ENCODE peak calls at places on chromosome 19, in seven cellular contexts. V, Q, C, L, I, O and H are unnamed samples.

GRCh38 chr19:46634656-46635218 is 1.3 kb downstream of the GNG8 start:
- DNase-seq in O (no peak), V (no peak), Q (peak), L (no peak), C (no peak), I (no peak), H (no peak)

GRCh38 chr19:58557253-58558065 is 952 bp downstream of the UBE2M start:
- DNase-seq in C (no peak), L (no peak), V (no peak), I (no peak), O (no peak), Q (no peak), H (no peak)

GRCh38 chr19:38417544-38418506 is 8.2 kb downstream of the RASGRP4 start:
- DNase-seq in C (no peak), Q (peak), I (peak), O (no peak), V (no peak), L (peak), H (peak)

GRCh38 chr19:11092181-11092538 is 2.9 kb downstream of the LDLR start:
- DNase-seq in C (peak), L (no peak), I (no peak), O (peak), V (peak), Q (no peak), H (peak)

GRCh38 chr19:45215391-45216191 is 29.6 kb downstream of the EXOC3L2 start:
- DNase-seq in O (no peak), C (no peak), I (peak), L (peak), V (peak), Q (peak), H (no peak)

GRCh38 chr19:47253467-47253881 is 2.9 kb upstream of the CCDC9 start:
- DNase-seq in O (no peak), C (peak), L (no peak), V (no peak), Q (no peak), I (no peak), H (no peak)

GRCh38 chr19:19026299-19026971 is 6.9 kb downstream of the SUGP2 start:
- DNase-seq in C (no peak), Q (no peak), I (no peak), L (no peak), V (peak), O (peak), H (no peak)

GRCh38 chr19:1410136-1410786 is 2.9 kb downstream of the DAZAP1 start:
- DNase-seq in I (no peak), O (no peak), C (peak), L (no peak), Q (no peak), V (peak), H (no peak)

GRCh38 chr19:10848208-10848843 is at the start of gene C19orf38:
- DNase-seq in C (no peak), O (no peak), I (no peak), V (no peak), Q (no peak), L (no peak), H (no peak)

GRCh38 chr19:5369962-5370367 is 29.4 kb upstream of the PTPRS start:
- DNase-seq in O (peak), L (peak), I (peak), V (peak), Q (peak), C (peak), H (peak)

GRCh38 chr19:43132696-43133095 is 50.2 kb upstream of the PSG2 start:
- DNase-seq in V (no peak), C (no peak), O (peak), L (no peak), Q (no peak), I (no peak), H (no peak)

GRCh38 chr19:4709440-4710280 is 14.0 kb downstream of the DPP9 start:
- DNase-seq in I (no peak), Q (no peak), C (peak), L (no peak), V (no peak), O (no peak), H (no peak)

GRCh38 chr19:17281391-17282304 is at the start of gene ANKLE1:
- DNase-seq in Q (no peak), I (peak), V (no peak), O (no peak), C (no peak), L (peak), H (no peak)